ENCODE peak calls at places on chromosomes 13 and 19, in eight cellular contexts. U is AML-193, Y is fibroblast of gingiva, P is Caki2, G is T-helper 1 cell, J is chondrocyte, M is GDM1, C is type B pancreatic cell. Q is an unnamed sample.

GRCh38 chr19:29568036-29568788 is 37.9 kb upstream of the POP4 start:
- DNase-seq in U (no peak), Y (no peak), P (no peak), G (no peak), J (no peak), M (no peak), C (no peak), Q (no peak)

GRCh38 chr13:98346904-98347636 is 170.0 kb upstream of the RNF113B start:
- DNase-seq in U (no peak), Y (no peak), P (no peak), G (no peak), J (no peak), M (no peak), C (no peak), Q (no peak)

GRCh38 chr19:51027126-51027806 is 850 bp upstream of the KLK11 start:
- DNase-seq in U (no peak), Y (no peak), P (no peak), G (no peak), J (no peak), M (no peak), C (no peak), Q (no peak)

GRCh38 chr19:41588497-41589209 is 12.7 kb downstream of the CEACAM21 start:
- DNase-seq in U (peak; percentile 32), Y (no peak), P (peak; percentile 52), G (no peak), J (peak; percentile 28), M (no peak), C (no peak), Q (no peak)

GRCh38 chr13:113948034-113948742 is 25.7 kb downstream of the C13orf46 start:
- DNase-seq in U (no peak), Y (no peak), P (no peak), G (no peak), J (peak; percentile 25), M (no peak), C (no peak), Q (no peak)

GRCh38 chr13:47679391-47679790 is 321.7 kb downstream of the SUCLA2 start:
- DNase-seq in U (no peak), Y (peak; percentile 52), P (no peak), G (no peak), J (no peak), M (no peak), C (no peak), Q (no peak)

GRCh38 chr13:114313061-114313860 is 1.0 kb upstream of the CHAMP1 start:
- DNase-seq in U (no peak), Y (no peak), P (no peak), G (no peak), J (no peak), M (no peak), C (no peak), Q (no peak)

GRCh38 chr13:83880275-83881027 is 1.8 kb downstream of the SLITRK1 start:
- DNase-seq in U (no peak), Y (no peak), P (no peak), G (no peak), J (no peak), M (no peak), C (peak; percentile 49), Q (no peak)

GRCh38 chr13:104143760-104144406 is 1077.7 kb upstream of the SLC10A2 start:
- DNase-seq in U (no peak), Y (no peak), P (no peak), G (no peak), J (no peak), M (no peak), C (no peak), Q (no peak)

GRCh38 chr19:33557720-33558119 is 36.1 kb upstream of the PEPD start:
- DNase-seq in U (no peak), Y (no peak), P (no peak), G (no peak), J (peak; percentile 53), M (no peak), C (no peak), Q (no peak)

GRCh38 chr13:75635621-75636338 is at the start of gene LMO7:
- DNase-seq in U (no peak), Y (peak; percentile 62), P (peak; percentile 46), G (peak; percentile 55), J (peak; percentile 92), M (peak; percentile 54), C (peak; percentile 73), Q (peak; percentile 49)

GRCh38 chr13:110263906-110264305 is 43.1 kb downstream of the COL4A1 start:
- DNase-seq in U (no peak), Y (no peak), P (no peak), G (no peak), J (no peak), M (no peak), C (no peak), Q (no peak)

GRCh38 chr13:41652735-41653361 is 195.5 kb downstream of the RGCC start:
- DNase-seq in U (peak; percentile 75), Y (peak; percentile 63), P (peak; percentile 21), G (peak; percentile 9), J (no peak), M (no peak), C (no peak), Q (peak; percentile 32)

GRCh38 chr19:7783991-7784421 is 21.0 kb downstream of the CLEC4M start:
- DNase-seq in U (peak; percentile 60), Y (peak; percentile 14), P (no peak), G (no peak), J (no peak), M (no peak), C (no peak), Q (no peak)

GRCh38 chr19:3672993-3673392 is 27.3 kb downstream of the PIP5K1C start:
- DNase-seq in U (no peak), Y (no peak), P (no peak), G (no peak), J (no peak), M (no peak), C (no peak), Q (no peak)

GRCh38 chr19:30070970-30071632 is 129.1 kb downstream of the URI1 start:
- DNase-seq in U (no peak), Y (no peak), P (no peak), G (no peak), J (peak; percentile 80), M (no peak), C (no peak), Q (no peak)

GRCh38 chr13:111399776-111400505 is 79.5 kb downstream of the TEX29 start:
- DNase-seq in U (no peak), Y (no peak), P (no peak), G (no peak), J (no peak), M (no peak), C (peak; percentile 47), Q (no peak)

GRCh38 chr13:73741111-73741510 is 393.1 kb downstream of the KLF12 start:
- DNase-seq in U (no peak), Y (no peak), P (no peak), G (no peak), J (no peak), M (no peak), C (no peak), Q (no peak)

GRCh38 chr13:20397896-20398295 is 127.8 kb downstream of the CRYL1 start:
- DNase-seq in U (no peak), Y (no peak), P (no peak), G (no peak), J (no peak), M (no peak), C (no peak), Q (no peak)

GRCh38 chr13:26323764-26324163 is 69.8 kb downstream of the CDK8 start:
- DNase-seq in U (no peak), Y (no peak), P (no peak), G (no peak), J (no peak), M (no peak), C (no peak), Q (no peak)

GRCh38 chr19:34713262-34713637 is 20.8 kb upstream of the ZNF181 start:
- DNase-seq in U (no peak), Y (no peak), P (no peak), G (no peak), J (no peak), M (no peak), C (no peak), Q (no peak)

GRCh38 chr19:51327066-51327985 is 14.6 kb downstream of the VSIG10L start:
- DNase-seq in U (no peak), Y (peak; percentile 19), P (no peak), G (peak; percentile 21), J (no peak), M (no peak), C (no peak), Q (peak; percentile 24)

GRCh38 chr19:28466107-28467045 is 746.6 kb downstream of the UQCRFS1 start:
- DNase-seq in U (peak; percentile 43), Y (peak; percentile 4), P (peak; percentile 59), G (no peak), J (no peak), M (no peak), C (peak; percentile 76), Q (peak; percentile 29)

GRCh38 chr19:41755328-41755913 is at the start of gene CEACAM6:
- DNase-seq in U (peak; percentile 42), Y (no peak), P (no peak), G (no peak), J (no peak), M (no peak), C (no peak), Q (no peak)

GRCh38 chr19:10454267-10454666 is 33.9 kb downstream of the PDE4A start:
- DNase-seq in U (no peak), Y (no peak), P (no peak), G (no peak), J (no peak), M (no peak), C (no peak), Q (no peak)

GRCh38 chr13:97583884-97584497 is 150.0 kb downstream of the RAP2A start:
- DNase-seq in U (no peak), Y (no peak), P (no peak), G (no peak), J (no peak), M (no peak), C (no peak), Q (no peak)

GRCh38 chr13:51125495-51126226 is 14.6 kb upstream of the C13orf42 start:
- DNase-seq in U (peak; percentile 77), Y (peak; percentile 45), P (peak; percentile 10), G (no peak), J (no peak), M (peak; percentile 63), C (no peak), Q (peak; percentile 15)

GRCh38 chr19:19232231-19232630 is 20.5 kb downstream of the NCAN start:
- DNase-seq in U (no peak), Y (no peak), P (no peak), G (no peak), J (no peak), M (no peak), C (no peak), Q (no peak)

GRCh38 chr19:11942843-11943108 is 17.9 kb downstream of the ZNF700 start:
- DNase-seq in U (no peak), Y (no peak), P (peak; percentile 42), G (no peak), J (no peak), M (no peak), C (no peak), Q (no peak)

GRCh38 chr13:94829201-94829600 is 116.9 kb upstream of the SOX21 start:
- DNase-seq in U (no peak), Y (no peak), P (no peak), G (no peak), J (no peak), M (no peak), C (no peak), Q (no peak)